ENCODE peak calls at places on chromosomes 16 and 17, in seven cellular contexts. A is GM23338, W is SK-N-SH, M is MM.1S, V is PC-3, C is OCI-LY7, D is HCT116. P is an unnamed sample. For H3K4me1, the result is how much of the 10 kb centered on the place peaks cover.

GRCh38 chr17:12328204-12328603 is 307.5 kb downstream of the MAP2K4 start:
- DNase-seq in V (no peak), W (no peak), D (no peak), M (no peak), C (peak), A (peak), P (no peak)

GRCh38 chr16:66588981-66589713 is 9.9 kb downstream of the CMTM2 start:
- DNase-seq in C (peak), W (no peak), M (peak), D (no peak), V (peak), A (peak), P (peak)

GRCh38 chr17:78272181-78272913 is 40.9 kb downstream of the TMEM235 start:
- DNase-seq in M (peak), C (peak), V (peak), A (peak), W (peak), D (no peak), P (peak)

GRCh38 chr16:86375370-86375769 is 135.0 kb upstream of the FOXF1 start:
- DNase-seq in V (peak), W (no peak), A (no peak), D (no peak), M (no peak), C (no peak), P (no peak)

GRCh38 chr16:67865318-67865717 is 7.5 kb upstream of the EDC4 start:
- DNase-seq in W (peak), A (peak), M (peak), C (peak), V (peak), D (no peak), P (peak)

GRCh38 chr17:39800540-39800939 is 62.8 kb downstream of the GRB7 start:
- DNase-seq in M (peak), W (no peak), V (no peak), A (peak), D (no peak), C (peak), P (no peak)

GRCh38 chr17:77692571-77693161 is 265.8 kb upstream of the TNRC6C start:
- DNase-seq in W (no peak), V (peak), C (no peak), A (no peak), D (no peak), M (no peak), P (no peak)

GRCh38 chr16:49652441-49653175 is 203.3 kb downstream of the ZNF423 start:
- DNase-seq in M (no peak), W (no peak), A (no peak), V (no peak), D (no peak), C (no peak), P (no peak)

GRCh38 chr17:8147141-8147804 is 4.9 kb downstream of the PER1 start:
- DNase-seq in A (no peak), W (no peak), M (no peak), D (no peak), C (no peak), V (no peak), P (no peak)

GRCh38 chr17:63697341-63698286 is 2.3 kb downstream of the LIMD2 start:
- DNase-seq in V (peak), A (peak), W (peak), C (peak), M (peak), D (peak), P (peak)

GRCh38 chr17:82242977-82243647 is 14.3 kb downstream of the SLC16A3 start:
- DNase-seq in V (peak), D (no peak), M (no peak), W (peak), C (no peak), A (no peak), P (no peak)

GRCh38 chr16:30179931-30180330 is 3.5 kb upstream of the CORO1A start:
- DNase-seq in A (no peak), M (no peak), W (no peak), D (no peak), C (no peak), V (no peak), P (no peak)
- H3K4me1 ChIP-seq in A (under half), M (under half), W (under half), D (under half), C (under half), V (under half), P (under half)

GRCh38 chr17:61729690-61730268 is 133.5 kb downstream of the BRIP1 start:
- DNase-seq in W (peak), V (no peak), A (peak), C (no peak), D (no peak), M (no peak), P (no peak)
- TF ChIP-seq CTCF in W (no peak), V (no peak), A (peak), C (no peak), D (no peak), M (no peak), P (no peak)

GRCh38 chr16:47972246-47972985 is 183.4 kb downstream of the ABCC12 start:
- DNase-seq in V (no peak), M (no peak), W (no peak), C (no peak), A (no peak), D (no peak), P (no peak)

GRCh38 chr16:47973552-47973951 is 182.2 kb downstream of the ABCC12 start:
- DNase-seq in W (no peak), A (no peak), C (no peak), D (no peak), V (no peak), M (no peak), P (no peak)

GRCh38 chr16:47967374-47967773 is 188.4 kb downstream of the ABCC12 start:
- DNase-seq in C (no peak), A (no peak), W (no peak), V (no peak), M (no peak), D (no peak), P (no peak)

GRCh38 chr16:47971225-47971624 is 184.6 kb downstream of the ABCC12 start:
- DNase-seq in V (no peak), W (peak), D (no peak), C (no peak), M (no peak), A (no peak), P (no peak)

GRCh38 chr16:47970291-47970931 is 185.4 kb downstream of the ABCC12 start:
- DNase-seq in A (peak), C (peak), M (no peak), D (no peak), V (peak), W (no peak), P (peak)
- TF ChIP-seq EZH2phosphoT487 in A (no peak), C (no peak), M (no peak), D (no peak), V (no peak), W (no peak), P (no peak)

DNA sequence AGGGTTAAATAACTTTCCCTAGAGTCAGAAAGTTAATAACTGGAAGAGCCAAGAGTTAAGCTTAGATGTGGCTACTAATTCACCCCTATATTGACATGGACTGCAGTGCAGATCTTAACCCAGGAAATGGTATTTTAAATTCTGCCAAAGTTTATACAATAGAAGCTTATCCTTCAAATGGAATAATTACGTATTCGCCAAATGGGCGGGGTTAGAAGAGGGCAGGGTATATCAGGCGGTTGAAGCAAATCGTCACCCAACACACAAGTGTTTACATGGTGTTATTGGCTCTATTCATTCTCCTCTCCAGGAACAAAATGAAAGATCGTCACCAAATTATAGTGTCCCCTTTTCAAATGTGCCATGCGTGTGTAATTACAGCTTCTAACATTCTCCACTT is 182.7 kb downstream of the PRKCB start:
- DNase-seq in W (no peak), V (no peak), M (no peak), D (no peak), A (no peak), C (no peak), P (no peak)
- H3K4me1 ChIP-seq in W (under half), V (under half), M (under half), D (under half), A (under half), C (half or more), P (under half)

GRCh38 chr16:84647830-84648594 is at the start of gene KLHL36:
- DNase-seq in W (peak), M (peak), A (peak), D (no peak), C (peak), V (peak), P (peak)
- TF ChIP-seq CTCF in W (no peak), M (no peak), A (no peak), D (no peak), C (no peak), V (no peak), P (no peak)

GRCh38 chr17:44199553-44200477 is at the start of gene ATXN7L3:
- DNase-seq in D (peak), C (peak), A (peak), W (peak), V (peak), M (peak), P (peak)

GRCh38 chr17:44198721-44199552 is 747 bp downstream of the ATXN7L3 start:
- DNase-seq in M (peak), D (no peak), A (peak), V (peak), W (peak), C (peak), P (peak)

GRCh38 chr17:44202756-44203155 is 3.1 kb upstream of the ATXN7L3 start:
- DNase-seq in V (no peak), D (no peak), M (no peak), W (no peak), C (no peak), A (no peak), P (no peak)

GRCh38 chr17:44197980-44198720 is 1.5 kb downstream of the ATXN7L3 start:
- DNase-seq in W (no peak), C (peak), A (peak), M (peak), V (peak), D (peak), P (peak)

DNA sequence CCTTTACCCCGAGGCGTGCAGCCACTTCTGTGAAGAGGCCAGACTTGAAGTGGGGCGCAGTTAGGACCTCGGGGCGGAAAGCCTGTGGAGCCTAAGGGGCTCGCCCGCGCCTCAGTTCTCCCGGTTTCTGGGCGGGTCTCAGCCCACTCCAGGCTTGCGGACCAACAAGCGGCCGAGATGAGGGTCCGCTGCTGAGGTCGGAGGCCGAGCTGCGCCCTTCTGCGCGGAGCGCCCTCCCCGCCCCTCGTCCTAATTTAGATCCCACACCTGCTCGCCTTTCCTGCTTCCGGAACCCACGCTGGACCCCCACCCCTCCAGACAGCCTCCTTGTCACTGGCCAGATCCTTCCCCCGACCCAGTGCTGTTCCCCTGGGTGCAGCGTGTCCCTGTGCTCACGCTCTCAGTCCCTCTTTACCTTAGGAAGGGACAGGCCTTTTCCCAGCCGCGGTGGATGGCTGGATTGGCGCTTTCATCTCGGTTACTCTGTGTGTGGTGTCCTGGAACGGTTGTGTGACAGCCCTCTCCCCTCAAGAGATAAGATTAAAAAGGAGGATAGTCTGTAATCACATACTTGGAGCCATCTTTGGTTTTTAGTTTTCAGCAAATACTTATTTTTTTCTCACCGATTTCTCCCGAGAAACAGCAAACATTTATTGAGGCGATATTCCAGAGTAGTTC is 933 bp upstream of the ATXN7L3 start:
- DNase-seq in V (no peak), M (peak), C (peak), A (peak), W (no peak), D (no peak), P (no peak)
- TF ChIP-seq EZH2phosphoT487 in V (no peak), M (no peak), C (no peak), A (no peak), W (no peak), D (no peak), P (no peak)

GRCh38 chr16:4317471-4318170 is 1.8 kb downstream of the GLIS2 start:
- DNase-seq in V (peak), D (no peak), M (no peak), C (no peak), A (peak), W (no peak), P (peak)
- H3K4me1 ChIP-seq in V (under half), D (half or more), M (under half), C (under half), A (under half), W (under half), P (under half)

GRCh38 chr17:33021731-33022408 is 30.2 kb downstream of the SPACA3 start:
- DNase-seq in D (no peak), V (no peak), C (no peak), A (peak), M (no peak), W (no peak), P (peak)
- TF ChIP-seq CTCF in D (no peak), V (no peak), C (no peak), A (peak), M (no peak), W (no peak), P (peak)

GRCh38 chr17:38585056-38585804 is 20.5 kb downstream of the SRCIN1 start:
- DNase-seq in V (peak), W (no peak), C (no peak), D (no peak), M (no peak), A (no peak), P (peak)
- TF ChIP-seq EZH2phosphoT487 in V (no peak), W (no peak), C (no peak), D (no peak), M (no peak), A (no peak), P (no peak)